ENCODE peak calls at places on chromosome 11, in eight cellular contexts. T is HepG2, H is brain microvascular endothelial cell, P is iris pigment epithelial cell, X is progenitor cell of endocrine pancreas, C is NCI-H1105 treated with DMSO at 0.1 percent for 48 hours, A is EH, M is GM13977. B is an unnamed sample.

GRCh38 chr11:132131962-132132361 is 761.5 kb downstream of the NTM start:
- DNase-seq in T (no peak), H (no peak), P (no peak), X (no peak), C (no peak), A (no peak), M (no peak), B (no peak)

GRCh38 chr11:109350091-109350490 is 71.9 kb upstream of the C11orf87 start:
- DNase-seq in T (no peak), H (no peak), P (no peak), X (no peak), C (no peak), A (no peak), M (no peak), B (no peak)

GRCh38 chr11:67057410-67057757 is 737 bp downstream of the RHOD start:
- DNase-seq in T (no peak), H (no peak), P (no peak), X (no peak), C (no peak), A (no peak), M (no peak), B (no peak)

GRCh38 chr11:68363771-68364170 is 51.4 kb downstream of the LRP5 start:
- DNase-seq in T (no peak), H (no peak), P (no peak), X (no peak), C (no peak), A (no peak), M (no peak), B (no peak)

GRCh38 chr11:1553808-1554594 is 18.1 kb downstream of the DUSP8 start:
- DNase-seq in T (no peak), H (no peak), P (no peak), X (no peak), C (no peak), A (no peak), M (no peak), B (no peak)

GRCh38 chr11:4202749-4203148 is 108.2 kb downstream of the RRM1 start:
- DNase-seq in T (no peak), H (no peak), P (no peak), X (no peak), C (no peak), A (no peak), M (no peak), B (no peak)

GRCh38 chr11:2988361-2988762 is 3.8 kb downstream of the NAP1L4 start:
- DNase-seq in T (no peak), H (no peak), P (peak; percentile 36), X (no peak), C (no peak), A (no peak), M (no peak), B (no peak)

GRCh38 chr11:3840289-3840869 is 380 bp downstream of the RHOG start:
- DNase-seq in T (no peak), H (no peak), P (no peak), X (no peak), C (peak; percentile 36), A (no peak), M (no peak), B (no peak)

GRCh38 chr11:47950396-47950795 is 30.0 kb upstream of the PTPRJ start:
- DNase-seq in T (no peak), H (no peak), P (peak; percentile 64), X (no peak), C (no peak), A (no peak), M (no peak), B (no peak)

GRCh38 chr11:13465909-13466371 is 2.9 kb upstream of the BTBD10 start:
- DNase-seq in T (peak; percentile 27), H (peak; percentile 35), P (peak; percentile 48), X (no peak), C (peak; percentile 7), A (peak; percentile 52), M (peak; percentile 40), B (peak; percentile 56)

GRCh38 chr11:46711288-46711687 is 7.7 kb upstream of the F2 start:
- DNase-seq in T (no peak), H (peak; percentile 17), P (peak; percentile 48), X (no peak), C (no peak), A (peak; percentile 68), M (no peak), B (no peak)

GRCh38 chr11:747176-748006 is at the start of gene TALDO1:
- DNase-seq in T (peak; percentile 76), H (peak; percentile 67), P (peak; percentile 87), X (peak; percentile 93), C (peak; percentile 88), A (peak; percentile 88), M (peak; percentile 98), B (peak; percentile 88)

GRCh38 chr11:121366970-121367369 is 74.4 kb downstream of the SC5D start:
- DNase-seq in T (no peak), H (no peak), P (no peak), X (no peak), C (peak; percentile 27), A (no peak), M (no peak), B (no peak)

GRCh38 chr11:1293619-1294015 is 15.8 kb downstream of the TOLLIP start:
- DNase-seq in T (no peak), H (no peak), P (no peak), X (no peak), C (no peak), A (peak; percentile 19), M (no peak), B (no peak)

B was measured in SK-N-DZ.